ENCODE peak calls at places on chromosomes 13 and 19, in ten cellular contexts. L is activated T-cell treated with anti-CD3 and anti-CD28 coated beads for 24 hours; X is stimulated activated CD4-positive, alpha-beta T cell treated with anti-CD3 and anti-CD28 coated beads, Interleukin-4, amount 100 ng/mL, for 48 hours; I is EL; E is non-pigmented ciliary epithelial cell; H is NK-92 treated with Interleukin-12 subunit alpha and Interleukin-12 subunit beta, amount 100 ng/mL, for 24 hours; J is stimulated activated CD8-positive, alpha-beta memory T cell treated with anti-CD3 and anti-CD28 coated beads, Interleukin-7, amount 100 ng/mL, for 1 hour; T is GM04504; P is HFF-Myc; C is D341Med. V is an unnamed sample.

GRCh38 chr19:29645491-29645867 is 19.8 kb upstream of the PLEKHF1 start:
- DNase-seq in L (no peak), X (no peak), I (no peak), E (no peak), H (no peak), J (no peak), T (no peak), P (no peak), C (no peak), V (no peak)

GRCh38 chr13:46553521-46553885 is 533 bp downstream of the LRCH1 start:
- DNase-seq in L (no peak), X (no peak), I (no peak), E (no peak), H (no peak), J (no peak), T (no peak), P (no peak), C (no peak), V (no peak)

GRCh38 chr13:110563463-110563774 is 1.9 kb upstream of the RAB20 start:
- DNase-seq in L (no peak), X (no peak), I (no peak), E (no peak), H (no peak), J (no peak), T (no peak), P (no peak), C (no peak), V (no peak)

GRCh38 chr13:74674701-74675100 is 540.5 kb upstream of the KLF12 start:
- DNase-seq in L (no peak), X (no peak), I (no peak), E (no peak), H (no peak), J (no peak), T (no peak), P (no peak), C (no peak), V (no peak)

GRCh38 chr13:44278164-44278563 is 95.5 kb upstream of the SERP2 start:
- DNase-seq in L (no peak), X (no peak), I (no peak), E (no peak), H (no peak), J (no peak), T (no peak), P (no peak), C (no peak), V (no peak)

GRCh38 chr19:50933640-50934039 is 19.2 kb downstream of the KLK5 start:
- DNase-seq in L (no peak), X (no peak), I (peak), E (no peak), H (no peak), J (no peak), T (no peak), P (no peak), C (no peak), V (no peak)

GRCh38 chr19:485583-486236 is 10.6 kb upstream of the MADCAM1 start:
- DNase-seq in L (no peak), X (no peak), I (peak), E (no peak), H (no peak), J (no peak), T (no peak), P (no peak), C (peak), V (no peak)

GRCh38 chr13:110850840-110851239 is 64.0 kb downstream of the ANKRD10 start:
- DNase-seq in L (no peak), X (no peak), I (no peak), E (no peak), H (no peak), J (no peak), T (no peak), P (no peak), C (no peak), V (no peak)

GRCh38 chr19:15935167-15935702 is 906 bp upstream of the CYP4F11 start:
- DNase-seq in L (no peak), X (no peak), I (no peak), E (no peak), H (no peak), J (no peak), T (no peak), P (no peak), C (no peak), V (no peak)

GRCh38 chr13:45996631-45997030 is 55.9 kb downstream of the ZC3H13 start:
- DNase-seq in L (no peak), X (no peak), I (no peak), E (no peak), H (no peak), J (no peak), T (no peak), P (no peak), C (no peak), V (no peak)

GRCh38 chr13:95552539-95553270 is at the start of gene CLDN10:
- DNase-seq in L (no peak), X (no peak), I (no peak), E (no peak), H (no peak), J (no peak), T (no peak), P (no peak), C (peak), V (peak)

GRCh38 chr19:12230751-12231733 is 63.6 kb downstream of the ZNF44 start:
- DNase-seq in L (no peak), X (no peak), I (no peak), E (no peak), H (no peak), J (no peak), T (no peak), P (no peak), C (no peak), V (no peak)

GRCh38 chr13:26539738-26540292 is 17.7 kb upstream of the WASF3 start:
- DNase-seq in L (no peak), X (no peak), I (no peak), E (no peak), H (no peak), J (no peak), T (no peak), P (no peak), C (no peak), V (no peak)

GRCh38 chr19:35315883-35316282 is 13.1 kb upstream of the CD22 start:
- DNase-seq in L (no peak), X (no peak), I (no peak), E (no peak), H (no peak), J (no peak), T (no peak), P (no peak), C (no peak), V (no peak)

GRCh38 chr13:114106526-114106925 is 25.9 kb downstream of the RASA3 start:
- DNase-seq in L (no peak), X (no peak), I (no peak), E (no peak), H (no peak), J (no peak), T (no peak), P (no peak), C (no peak), V (no peak)

GRCh38 chr19:38417544-38418506 is 8.2 kb downstream of the RASGRP4 start:
- DNase-seq in L (peak), X (peak), I (peak), E (no peak), H (no peak), J (no peak), T (no peak), P (no peak), C (no peak), V (no peak)

GRCh38 chr13:113118328-113119021 is 4.1 kb upstream of the F10 start:
- DNase-seq in L (no peak), X (no peak), I (no peak), E (no peak), H (no peak), J (no peak), T (no peak), P (no peak), C (no peak), V (no peak)

GRCh38 chr19:408441-409005 is 424 bp downstream of the C2CD4C start:
- DNase-seq in L (no peak), X (no peak), I (no peak), E (no peak), H (no peak), J (no peak), T (no peak), P (no peak), C (peak), V (no peak)

GRCh38 chr13:75803175-75803611 is 167.1 kb downstream of the LMO7 start:
- DNase-seq in L (no peak), X (no peak), I (no peak), E (no peak), H (no peak), J (no peak), T (no peak), P (no peak), C (no peak), V (peak)

GRCh38 chr19:53868091-53868891 is 608 bp downstream of the MYADM start:
- DNase-seq in L (no peak), X (no peak), I (peak), E (no peak), H (no peak), J (no peak), T (no peak), P (no peak), C (peak), V (no peak)

GRCh38 chr19:1616396-1616795 is 11.1 kb upstream of the UQCR11 start:
- DNase-seq in L (no peak), X (no peak), I (peak), E (no peak), H (no peak), J (no peak), T (no peak), P (no peak), C (no peak), V (no peak)

GRCh38 chr19:13764101-13764807 is at the start of gene MRI1:
- DNase-seq in L (peak), X (peak), I (peak), E (no peak), H (peak), J (peak), T (peak), P (no peak), C (peak), V (no peak)

GRCh38 chr13:38866649-38867048 is 124.0 kb downstream of the STOML3 start:
- DNase-seq in L (no peak), X (no peak), I (peak), E (no peak), H (no peak), J (no peak), T (no peak), P (no peak), C (no peak), V (no peak)

GRCh38 chr13:69423844-69424243 is 683.8 kb upstream of the ATXN8OS start:
- DNase-seq in L (no peak), X (no peak), I (no peak), E (no peak), H (no peak), J (no peak), T (no peak), P (no peak), C (peak), V (no peak)

GRCh38 chr13:49303533-49304252 is 56.0 kb downstream of the CDADC1 start:
- DNase-seq in L (no peak), X (no peak), I (no peak), E (no peak), H (no peak), J (no peak), T (no peak), P (no peak), C (no peak), V (no peak)

GRCh38 chr13:73625562-73626339 is 508.5 kb downstream of the KLF12 start:
- DNase-seq in L (peak), X (no peak), I (no peak), E (no peak), H (no peak), J (no peak), T (no peak), P (no peak), C (no peak), V (no peak)

GRCh38 chr19:23799321-23799720 is 40.6 kb upstream of the ZNF681 start:
- DNase-seq in L (no peak), X (no peak), I (no peak), E (no peak), H (no peak), J (no peak), T (no peak), P (no peak), C (no peak), V (no peak)

GRCh38 chr13:43006893-43007631 is 15.0 kb upstream of the EPSTI1 start:
- DNase-seq in L (no peak), X (no peak), I (peak), E (peak), H (no peak), J (no peak), T (no peak), P (no peak), C (no peak), V (no peak)

GRCh38 chr13:73548444-73548843 is 489.6 kb downstream of the KLF5 start:
- DNase-seq in L (no peak), X (no peak), I (no peak), E (no peak), H (no peak), J (no peak), T (no peak), P (no peak), C (no peak), V (no peak)

GRCh38 chr19:10961073-10961762 is 388 bp downstream of the SMARCA4 start:
- DNase-seq in L (peak), X (no peak), I (peak), E (no peak), H (peak), J (no peak), T (no peak), P (no peak), C (peak), V (no peak)